ENCODE peak calls at places on chromosomes 3 and 15, in ten cellular contexts. J is cardiac muscle cell; X is activated CD8-positive, alpha-beta memory T cell treated with anti-CD3 and anti-CD28 coated beads for 48 hours; Q is stimulated activated CD4-positive, alpha-beta T cell treated with anti-CD3 and anti-CD28 coated beads, Interleukin-4, amount 100 ng/mL, for 1 hour; N is NCI-H1436; K is NCI-H2081 treated with DMSO at 0.1 percent for 48 hours; W is GM04503; M is head of caudate nucleus; L is kidney glomerular epithelial cell; O is IMR-90. F is an unnamed sample.

GRCh38 chr3:36373084-36373483 is 7.2 kb upstream of the STAC start:
- DNase-seq in J (peak), X (no peak), Q (no peak), N (no peak), K (no peak), W (peak), M (no peak), L (peak), O (peak), F (no peak)

GRCh38 chr3:186073641-186074040 is 35.2 kb downstream of the ETV5 start:
- DNase-seq in J (no peak), X (no peak), Q (no peak), N (no peak), K (no peak), W (no peak), M (no peak), L (no peak), O (peak), F (no peak)

GRCh38 chr15:86327230-86327865 is 247.7 kb downstream of the AGBL1 start:
- DNase-seq in J (no peak), X (no peak), Q (no peak), N (no peak), K (no peak), W (no peak), M (no peak), L (no peak), O (no peak), F (no peak)

GRCh38 chr3:87260270-87260669 is 16.1 kb downstream of the POU1F1 start:
- DNase-seq in J (peak), X (no peak), Q (peak), N (no peak), K (no peak), W (peak), M (peak), L (peak), O (peak), F (peak)

GRCh38 chr3:58868101-58868779 is 181.6 kb downstream of the CFAP20DC start:
- DNase-seq in J (no peak), X (no peak), Q (no peak), N (no peak), K (no peak), W (no peak), M (no peak), L (no peak), O (no peak), F (no peak)

GRCh38 chr15:38398134-38398533 is 55.8 kb upstream of the FAM98B start:
- DNase-seq in J (peak), X (no peak), Q (no peak), N (no peak), K (no peak), W (peak), M (no peak), L (peak), O (peak), F (peak)

GRCh38 chr15:77002954-77003912 is 8.3 kb downstream of the PSTPIP1 start:
- DNase-seq in J (no peak), X (no peak), Q (peak), N (no peak), K (no peak), W (no peak), M (peak), L (no peak), O (no peak), F (no peak)

GRCh38 chr3:8767667-8768363 is 1.6 kb downstream of the OXTR start:
- DNase-seq in J (peak), X (no peak), Q (no peak), N (no peak), K (no peak), W (no peak), M (peak), L (no peak), O (no peak), F (no peak)

GRCh38 chr3:44111482-44111881 is 130.2 kb upstream of the TOPAZ1 start:
- DNase-seq in J (no peak), X (no peak), Q (no peak), N (no peak), K (no peak), W (no peak), M (no peak), L (no peak), O (no peak), F (no peak)

GRCh38 chr3:131553495-131554247 is 50.9 kb upstream of the MRPL3 start:
- DNase-seq in J (no peak), X (no peak), Q (no peak), N (no peak), K (no peak), W (no peak), M (no peak), L (no peak), O (no peak), F (no peak)

GRCh38 chr3:78048698-78049097 is 1008.8 kb downstream of the ROBO2 start:
- DNase-seq in J (no peak), X (no peak), Q (no peak), N (no peak), K (no peak), W (no peak), M (no peak), L (no peak), O (no peak), F (no peak)

GRCh38 chr3:169342652-169343051 is 320.9 kb downstream of the MECOM start:
- DNase-seq in J (no peak), X (no peak), Q (no peak), N (no peak), K (no peak), W (no peak), M (peak), L (no peak), O (no peak), F (no peak)

GRCh38 chr15:77025941-77026411 is 31.1 kb downstream of the PSTPIP1 start:
- DNase-seq in J (no peak), X (no peak), Q (peak), N (no peak), K (no peak), W (no peak), M (no peak), L (no peak), O (no peak), F (no peak)

GRCh38 chr15:59249816-59250215 is 43.2 kb downstream of the LDHAL6B start:
- DNase-seq in J (no peak), X (no peak), Q (no peak), N (no peak), K (no peak), W (no peak), M (no peak), L (no peak), O (no peak), F (no peak)

GRCh38 chr15:91549581-91549980 is 303.9 kb upstream of the SLCO3A1 start:
- DNase-seq in J (no peak), X (no peak), Q (no peak), N (peak), K (no peak), W (no peak), M (no peak), L (no peak), O (no peak), F (no peak)

GRCh38 chr3:43405888-43406636 is 119.7 kb downstream of the SNRK start:
- DNase-seq in J (peak), X (no peak), Q (no peak), N (no peak), K (no peak), W (no peak), M (peak), L (no peak), O (peak), F (peak)

F was measured in AG04449.